ENCODE peak calls at places on chromosomes 12 and 14, in nine cellular contexts. One of them, this sample, is unnamed.

GRCh38 chr12:81229718-81230117 is 151.8 kb downstream of the ACSS3 start:
- DNase-seq in cardiac muscle cell: peak; percentile 12
- DNase-seq in GM23338: no peak
- DNase-seq in AG04449: no peak
- DNase-seq in choroid plexus epithelial cell: no peak
- DNase-seq in fibroblast of lung: no peak
- DNase-seq in dorsolateral prefrontal cortex: no peak
- DNase-seq in esophagus squamous epithelium: no peak
- DNase-seq in tibial nerve: no peak
- DNase-seq in this sample: peak; percentile 40

GRCh38 chr12:114636723-114637480 is 47.1 kb downstream of the TBX3 start:
- DNase-seq in esophagus squamous epithelium: no peak
- DNase-seq in GM23338: peak; percentile 72
- DNase-seq in fibroblast of lung: peak; percentile 36
- DNase-seq in cardiac muscle cell: peak; percentile 31
- DNase-seq in choroid plexus epithelial cell: peak; percentile 41
- DNase-seq in AG04449: no peak
- DNase-seq in tibial nerve: no peak
- DNase-seq in dorsolateral prefrontal cortex: no peak
- DNase-seq in this sample: no peak

GRCh38 chr12:44253338-44253856 is 417.5 kb downstream of the TMEM117 start:
- DNase-seq in dorsolateral prefrontal cortex: no peak
- DNase-seq in choroid plexus epithelial cell: no peak
- DNase-seq in GM23338: no peak
- DNase-seq in cardiac muscle cell: no peak
- DNase-seq in fibroblast of lung: no peak
- DNase-seq in tibial nerve: no peak
- DNase-seq in AG04449: no peak
- DNase-seq in esophagus squamous epithelium: no peak
- DNase-seq in this sample: no peak

GRCh38 chr12:50089730-50090129 is 4.6 kb downstream of the SMARCD1 start:
- DNase-seq in dorsolateral prefrontal cortex: no peak
- DNase-seq in GM23338: no peak
- DNase-seq in fibroblast of lung: no peak
- DNase-seq in choroid plexus epithelial cell: no peak
- DNase-seq in AG04449: no peak
- DNase-seq in tibial nerve: no peak
- DNase-seq in cardiac muscle cell: no peak
- DNase-seq in esophagus squamous epithelium: no peak
- DNase-seq in this sample: no peak

GRCh38 chr14:91295851-91296796 is 51.6 kb upstream of the GPR68 start:
- DNase-seq in AG04449: no peak
- DNase-seq in GM23338: no peak
- DNase-seq in choroid plexus epithelial cell: no peak
- DNase-seq in fibroblast of lung: no peak
- DNase-seq in dorsolateral prefrontal cortex: no peak
- DNase-seq in esophagus squamous epithelium: no peak
- DNase-seq in tibial nerve: no peak
- DNase-seq in cardiac muscle cell: no peak
- DNase-seq in this sample: no peak

GRCh38 chr12:13981296-13981962 is at the start of gene GRIN2B:
- DNase-seq in AG04449: no peak
- DNase-seq in fibroblast of lung: no peak
- DNase-seq in dorsolateral prefrontal cortex: peak; percentile 51
- DNase-seq in cardiac muscle cell: peak; percentile 22
- DNase-seq in esophagus squamous epithelium: no peak
- DNase-seq in GM23338: peak; percentile 76
- DNase-seq in tibial nerve: no peak
- DNase-seq in choroid plexus epithelial cell: no peak
- DNase-seq in this sample: no peak

GRCh38 chr12:56154246-56154771 is 1.9 kb downstream of the MYL6B start:
- DNase-seq in choroid plexus epithelial cell: peak; percentile 65
- DNase-seq in tibial nerve: no peak
- DNase-seq in AG04449: no peak
- DNase-seq in cardiac muscle cell: no peak
- DNase-seq in esophagus squamous epithelium: no peak
- DNase-seq in dorsolateral prefrontal cortex: no peak
- DNase-seq in fibroblast of lung: no peak
- DNase-seq in GM23338: no peak
- DNase-seq in this sample: no peak

GRCh38 chr12:5580911-5581488 is 149.1 kb downstream of the NTF3 start:
- DNase-seq in choroid plexus epithelial cell: no peak
- DNase-seq in cardiac muscle cell: no peak
- DNase-seq in AG04449: peak; percentile 72
- DNase-seq in fibroblast of lung: no peak
- DNase-seq in dorsolateral prefrontal cortex: no peak
- DNase-seq in esophagus squamous epithelium: no peak
- DNase-seq in tibial nerve: no peak
- DNase-seq in GM23338: no peak
- DNase-seq in this sample: no peak

GRCh38 chr14:61034416-61035100 is 53.5 kb downstream of the SLC38A6 start:
- DNase-seq in tibial nerve: no peak
- DNase-seq in choroid plexus epithelial cell: peak; percentile 4
- DNase-seq in esophagus squamous epithelium: no peak
- DNase-seq in AG04449: no peak
- DNase-seq in cardiac muscle cell: no peak
- DNase-seq in dorsolateral prefrontal cortex: no peak
- DNase-seq in GM23338: no peak
- DNase-seq in fibroblast of lung: no peak
- DNase-seq in this sample: no peak

GRCh38 chr12:114697246-114697716 is 13.3 kb upstream of the TBX3 start:
- DNase-seq in cardiac muscle cell: no peak
- DNase-seq in esophagus squamous epithelium: no peak
- DNase-seq in GM23338: no peak
- DNase-seq in dorsolateral prefrontal cortex: no peak
- DNase-seq in choroid plexus epithelial cell: no peak
- DNase-seq in tibial nerve: no peak
- DNase-seq in fibroblast of lung: no peak
- DNase-seq in AG04449: no peak
- DNase-seq in this sample: no peak

GRCh38 chr12:95544756-95545155 is 6.5 kb downstream of the USP44 start:
- DNase-seq in dorsolateral prefrontal cortex: no peak
- DNase-seq in tibial nerve: no peak
- DNase-seq in cardiac muscle cell: no peak
- DNase-seq in esophagus squamous epithelium: no peak
- DNase-seq in GM23338: no peak
- DNase-seq in fibroblast of lung: no peak
- DNase-seq in AG04449: no peak
- DNase-seq in choroid plexus epithelial cell: no peak
- DNase-seq in this sample: no peak

GRCh38 chr14:55747186-55747585 is 167.2 kb downstream of the KTN1 start:
- DNase-seq in AG04449: no peak
- DNase-seq in fibroblast of lung: no peak
- DNase-seq in tibial nerve: no peak
- DNase-seq in dorsolateral prefrontal cortex: no peak
- DNase-seq in esophagus squamous epithelium: no peak
- DNase-seq in cardiac muscle cell: no peak
- DNase-seq in GM23338: no peak
- DNase-seq in choroid plexus epithelial cell: no peak
- DNase-seq in this sample: no peak

GRCh38 chr12:52949413-52950331 is 754 bp downstream of the KRT18 start:
- DNase-seq in fibroblast of lung: peak; percentile 84
- DNase-seq in esophagus squamous epithelium: no peak
- DNase-seq in cardiac muscle cell: no peak
- DNase-seq in choroid plexus epithelial cell: peak; percentile 95
- DNase-seq in GM23338: peak; percentile 85
- DNase-seq in tibial nerve: no peak
- DNase-seq in AG04449: no peak
- DNase-seq in dorsolateral prefrontal cortex: no peak
- DNase-seq in this sample: peak; percentile 95

GRCh38 chr14:95375539-95376109 is 55.9 kb upstream of the CLMN start:
- DNase-seq in GM23338: no peak
- DNase-seq in choroid plexus epithelial cell: no peak
- DNase-seq in AG04449: no peak
- DNase-seq in fibroblast of lung: no peak
- DNase-seq in tibial nerve: no peak
- DNase-seq in esophagus squamous epithelium: no peak
- DNase-seq in dorsolateral prefrontal cortex: no peak
- DNase-seq in cardiac muscle cell: no peak
- DNase-seq in this sample: no peak

GRCh38 chr12:62438098-62438692 is 28.4 kb upstream of the MON2 start:
- DNase-seq in cardiac muscle cell: peak; percentile 67
- DNase-seq in AG04449: peak; percentile 21
- DNase-seq in tibial nerve: no peak
- DNase-seq in esophagus squamous epithelium: no peak
- DNase-seq in fibroblast of lung: peak; percentile 74
- DNase-seq in GM23338: peak; percentile 82
- DNase-seq in dorsolateral prefrontal cortex: no peak
- DNase-seq in choroid plexus epithelial cell: peak; percentile 78
- DNase-seq in this sample: peak; percentile 18

GRCh38 chr12:130916251-130916911 is 37.3 kb upstream of the ADGRD1 start:
- DNase-seq in GM23338: peak; percentile 85
- DNase-seq in cardiac muscle cell: peak; percentile 82
- DNase-seq in AG04449: no peak
- DNase-seq in tibial nerve: no peak
- DNase-seq in dorsolateral prefrontal cortex: peak; percentile 79
- DNase-seq in choroid plexus epithelial cell: peak; percentile 50
- DNase-seq in esophagus squamous epithelium: no peak
- DNase-seq in fibroblast of lung: peak; percentile 74
- DNase-seq in this sample: peak; percentile 17

GRCh38 chr12:121241203-121241970 is 31.5 kb downstream of the P2RX4 start:
- DNase-seq in dorsolateral prefrontal cortex: no peak
- DNase-seq in choroid plexus epithelial cell: no peak
- DNase-seq in esophagus squamous epithelium: no peak
- DNase-seq in fibroblast of lung: no peak
- DNase-seq in AG04449: no peak
- DNase-seq in tibial nerve: no peak
- DNase-seq in cardiac muscle cell: no peak
- DNase-seq in GM23338: no peak
- DNase-seq in this sample: no peak
- TF ChIP-seq CTCF in dorsolateral prefrontal cortex: no peak
- TF ChIP-seq CTCF in choroid plexus epithelial cell: no peak
- TF ChIP-seq CTCF in esophagus squamous epithelium: no peak
- TF ChIP-seq CTCF in fibroblast of lung: no peak
- TF ChIP-seq CTCF in AG04449: no peak
- TF ChIP-seq CTCF in tibial nerve: no peak
- TF ChIP-seq CTCF in cardiac muscle cell: no peak
- TF ChIP-seq CTCF in GM23338: no peak
- TF ChIP-seq CTCF in this sample: no peak

DNA sequence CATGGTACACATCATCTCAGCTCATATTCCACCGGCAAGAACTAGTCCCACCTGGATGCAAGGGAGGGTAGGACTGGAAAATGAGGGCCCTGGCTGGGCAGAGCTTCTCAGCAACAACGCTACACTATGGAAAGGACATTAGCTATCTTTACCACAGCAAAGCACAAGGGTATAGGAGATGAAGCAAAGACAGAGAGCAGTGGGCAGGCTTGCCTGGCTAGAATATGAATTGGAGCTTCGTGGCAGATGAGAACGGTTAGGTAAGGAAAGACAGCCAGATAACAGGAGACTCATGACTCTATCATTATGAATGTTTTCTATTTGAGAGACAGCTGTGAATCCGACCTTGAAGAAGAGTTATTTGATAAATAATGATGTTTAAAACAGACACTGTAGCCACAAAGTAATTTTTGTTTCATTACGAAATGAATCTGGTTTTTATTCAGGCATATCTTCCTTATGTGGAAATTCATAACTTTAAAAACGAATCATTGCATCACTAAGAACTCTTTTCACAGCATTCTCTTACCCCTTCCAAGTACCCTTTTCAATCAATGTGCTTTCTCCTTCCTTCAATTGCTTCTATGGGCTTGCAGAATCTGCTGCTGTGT is 59.1 kb upstream of the PCED1B start:
- DNase-seq in AG04449: no peak
- DNase-seq in cardiac muscle cell: no peak
- DNase-seq in esophagus squamous epithelium: no peak
- DNase-seq in fibroblast of lung: no peak
- DNase-seq in tibial nerve: no peak
- DNase-seq in dorsolateral prefrontal cortex: no peak
- DNase-seq in GM23338: no peak
- DNase-seq in choroid plexus epithelial cell: no peak
- DNase-seq in this sample: no peak
- H3K4me3 ChIP-seq in AG04449: no peak overlapping the region
- H3K4me3 ChIP-seq in cardiac muscle cell: no peak overlapping the region
- H3K4me3 ChIP-seq in esophagus squamous epithelium: no peak overlapping the region
- H3K4me3 ChIP-seq in fibroblast of lung: no peak overlapping the region
- H3K4me3 ChIP-seq in tibial nerve: no peak overlapping the region
- H3K4me3 ChIP-seq in dorsolateral prefrontal cortex: no peak overlapping the region
- H3K4me3 ChIP-seq in GM23338: no peak overlapping the region
- H3K4me3 ChIP-seq in choroid plexus epithelial cell: no peak overlapping the region
- H3K4me3 ChIP-seq in this sample: no peak overlapping the region

DNA sequence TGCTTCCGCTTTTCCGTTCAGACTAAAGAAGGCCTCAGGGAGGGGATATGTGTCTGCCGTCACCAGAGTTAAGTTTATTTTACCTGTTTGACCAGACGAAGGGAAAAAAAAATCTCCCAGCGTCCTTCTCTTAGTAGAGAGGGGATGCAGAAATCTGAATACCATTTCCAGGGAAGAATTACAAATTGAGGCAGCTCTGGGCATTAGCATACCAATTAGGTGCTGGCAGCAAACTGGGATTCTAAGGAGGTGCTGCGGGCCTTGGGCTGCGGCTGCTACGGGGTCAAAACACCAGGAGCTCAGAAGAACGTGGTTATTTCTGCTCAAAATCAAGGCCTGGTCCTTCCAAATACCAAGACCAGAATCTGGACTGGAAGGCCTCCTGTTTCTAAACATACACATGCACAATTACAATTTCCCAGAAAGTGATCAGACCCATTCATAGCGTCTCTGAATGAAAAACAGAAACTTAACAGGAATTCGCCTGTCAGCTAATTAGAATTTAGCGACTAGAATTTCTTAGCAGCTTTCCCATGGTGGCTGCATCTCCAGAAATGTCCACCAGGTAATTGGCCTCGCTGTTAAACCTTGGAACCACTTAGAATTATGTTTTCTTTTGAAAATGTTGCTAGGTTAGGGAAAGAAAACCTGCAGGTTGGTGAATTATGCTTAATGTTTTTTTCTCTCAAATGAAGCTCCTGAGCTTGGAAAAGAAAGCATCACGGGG is 617.0 kb downstream of the VRK1 start:
- DNase-seq in cardiac muscle cell: no peak
- DNase-seq in GM23338: peak; percentile 74
- DNase-seq in choroid plexus epithelial cell: no peak
- DNase-seq in fibroblast of lung: no peak
- DNase-seq in tibial nerve: no peak
- DNase-seq in AG04449: no peak
- DNase-seq in esophagus squamous epithelium: no peak
- DNase-seq in dorsolateral prefrontal cortex: no peak
- DNase-seq in this sample: no peak
- TF ChIP-seq CTCF in cardiac muscle cell: no peak
- TF ChIP-seq CTCF in GM23338: peak; percentile 49
- TF ChIP-seq CTCF in choroid plexus epithelial cell: no peak
- TF ChIP-seq CTCF in fibroblast of lung: no peak
- TF ChIP-seq CTCF in tibial nerve: no peak
- TF ChIP-seq CTCF in AG04449: no peak
- TF ChIP-seq CTCF in esophagus squamous epithelium: no peak
- TF ChIP-seq CTCF in dorsolateral prefrontal cortex: no peak
- TF ChIP-seq CTCF in this sample: no peak

DNA sequence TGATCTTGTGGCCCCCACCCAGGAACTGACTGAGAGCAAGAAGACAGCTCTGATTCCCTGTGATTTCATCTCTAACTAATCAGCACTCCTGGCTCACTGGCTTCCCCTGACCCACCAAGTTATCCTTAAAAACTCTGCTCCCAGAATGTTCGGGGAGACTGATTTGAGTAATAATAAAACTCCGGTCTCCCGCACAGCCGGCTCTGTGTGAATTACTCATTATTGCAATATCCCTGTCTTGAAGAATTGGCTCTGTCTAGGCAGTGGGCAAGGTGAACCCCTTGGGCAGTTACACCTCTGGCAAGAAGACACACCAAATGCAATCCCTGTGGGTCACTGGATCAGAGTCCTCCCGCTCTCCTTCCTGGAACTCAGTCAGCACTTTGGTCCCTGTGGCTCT is 21.3 kb downstream of the SLC7A7 start:
- DNase-seq in fibroblast of lung: no peak
- DNase-seq in tibial nerve: no peak
- DNase-seq in GM23338: no peak
- DNase-seq in esophagus squamous epithelium: no peak
- DNase-seq in cardiac muscle cell: no peak
- DNase-seq in AG04449: no peak
- DNase-seq in dorsolateral prefrontal cortex: no peak
- DNase-seq in choroid plexus epithelial cell: no peak
- DNase-seq in this sample: no peak
- H3K4me3 ChIP-seq in fibroblast of lung: no peak overlapping the region
- H3K4me3 ChIP-seq in tibial nerve: no peak overlapping the region
- H3K4me3 ChIP-seq in GM23338: no peak overlapping the region
- H3K4me3 ChIP-seq in esophagus squamous epithelium: no peak overlapping the region
- H3K4me3 ChIP-seq in cardiac muscle cell: no peak overlapping the region
- H3K4me3 ChIP-seq in AG04449: no peak overlapping the region
- H3K4me3 ChIP-seq in dorsolateral prefrontal cortex: no peak overlapping the region
- H3K4me3 ChIP-seq in choroid plexus epithelial cell: no peak overlapping the region
- H3K4me3 ChIP-seq in this sample: no peak overlapping the region

This sample was measured in LNCaP clone FGC.